ENCODE peak calls at places on chromosome 2, in six cellular contexts. O, K, Y, M, G and P are unnamed samples.

GRCh38 chr2:3197308-3197707 is 180.3 kb downstream of the EIPR1 start:
- DNase-seq in O (no peak), K (no peak), M (no peak), Y (no peak), G (no peak), P (no peak)

GRCh38 chr2:106642679-106643078 is 155.5 kb downstream of the CD8B2 start:
- DNase-seq in M (no peak), O (no peak), Y (no peak), K (no peak), G (no peak), P (no peak)

GRCh38 chr2:3665886-3666612 is 8.0 kb downstream of the ALLC start:
- DNase-seq in M (no peak), K (no peak), O (no peak), G (peak; percentile 2), Y (no peak), P (no peak)

GRCh38 chr2:139031722-139032121 is 251.5 kb upstream of the NXPH2 start:
- DNase-seq in K (no peak), O (no peak), Y (no peak), G (no peak), M (no peak), P (no peak)

GRCh38 chr2:128603411-128603924 is 284.8 kb upstream of the HS6ST1 start:
- DNase-seq in M (no peak), O (no peak), K (no peak), Y (no peak), G (no peak), P (no peak)

GRCh38 chr2:73827660-73828388 is 937 bp upstream of the STAMBP start:
- DNase-seq in K (no peak), G (no peak), M (no peak), O (no peak), Y (no peak), P (no peak)

GRCh38 chr2:26901326-26902183 is 53.6 kb downstream of the DPYSL5 start:
- DNase-seq in K (no peak), G (no peak), Y (no peak), M (no peak), O (no peak), P (no peak)

GRCh38 chr2:196413821-196414274 is 225.7 kb upstream of the CCDC150 start:
- DNase-seq in O (no peak), Y (peak; percentile 44), M (no peak), K (no peak), G (no peak), P (no peak)